ENCODE peak calls at places on chromosomes 16 and 17, in five cellular contexts. Y, N, Q, T and L are unnamed samples.

GRCh38 chr16:76194621-76195015 is 82.6 kb upstream of the CNTNAP4 start:
- DNase-seq in Y (peak; percentile 90), N (no peak), Q (no peak), T (no peak), L (peak; percentile 40)

GRCh38 chr17:62824290-62825135 is 16.4 kb upstream of the MARCHF10 start:
- DNase-seq in Y (peak; percentile 93), N (peak; percentile 95), Q (no peak), T (peak; percentile 61), L (peak; percentile 96)

GRCh38 chr17:48244121-48244711 is 136.7 kb downstream of the SNX11 start:
- DNase-seq in Y (peak; percentile 75), N (peak; percentile 29), Q (no peak), T (no peak), L (no peak)

GRCh38 chr17:17400566-17401184 is 76.1 kb upstream of the MED9 start:
- DNase-seq in Y (no peak), N (no peak), Q (no peak), T (no peak), L (no peak)

GRCh38 chr16:57672416-57672815 is 4.3 kb downstream of the ADGRG3 start:
- DNase-seq in Y (no peak), N (no peak), Q (no peak), T (no peak), L (peak; percentile 69)

GRCh38 chr16:83793179-83793578 is 14.6 kb upstream of the HSBP1 start:
- DNase-seq in Y (no peak), N (no peak), Q (no peak), T (no peak), L (no peak)

GRCh38 chr16:2471016-2471652 is at the start of gene NTN3:
- DNase-seq in Y (no peak), N (no peak), Q (peak; percentile 73), T (peak; percentile 79), L (no peak)

GRCh38 chr16:19488213-19488640 is 33.7 kb downstream of the GDE1 start:
- DNase-seq in Y (no peak), N (no peak), Q (peak; percentile 66), T (no peak), L (no peak)

GRCh38 chr16:81937305-81938038 is 73.8 kb downstream of the SDR42E1 start:
- DNase-seq in Y (no peak), N (no peak), Q (peak; percentile 43), T (no peak), L (peak; percentile 9)

GRCh38 chr16:22664561-22664997 is 149.4 kb upstream of the HS3ST2 start:
- DNase-seq in Y (no peak), N (no peak), Q (peak; percentile 40), T (no peak), L (no peak)

GRCh38 chr16:31202402-31203385 is at the start of gene PYCARD:
- DNase-seq in Y (peak; percentile 43), N (peak; percentile 19), Q (peak; percentile 79), T (no peak), L (peak; percentile 37)

GRCh38 chr16:69520800-69521602 is 44.8 kb upstream of the NFAT5 start:
- DNase-seq in Y (no peak), N (no peak), Q (no peak), T (no peak), L (no peak)

GRCh38 chr16:56352351-56353053 is 72.8 kb downstream of the AMFR start:
- DNase-seq in Y (no peak), N (no peak), Q (no peak), T (no peak), L (no peak)

GRCh38 chr16:82756283-82756599 is 129.5 kb downstream of the CDH13 start:
- DNase-seq in Y (no peak), N (peak; percentile 78), Q (no peak), T (no peak), L (no peak)

GRCh38 chr16:62644030-62644812 is 608.0 kb upstream of the CDH8 start:
- DNase-seq in Y (no peak), N (no peak), Q (no peak), T (no peak), L (no peak)

GRCh38 chr17:7219812-7220592 is at the start of the genes ACADVL and DLG4:
- DNase-seq in Y (peak; percentile 90), N (peak; percentile 86), Q (peak; percentile 90), T (peak; percentile 73), L (peak; percentile 93)

GRCh38 chr16:85459529-85460251 is 153.4 kb upstream of the GSE1 start:
- DNase-seq in Y (peak; percentile 70), N (no peak), Q (no peak), T (no peak), L (no peak)

GRCh38 chr17:18039535-18040286 is 503 bp downstream of the GID4 start:
- DNase-seq in Y (peak; percentile 30), N (no peak), Q (peak; percentile 56), T (peak; percentile 18), L (peak; percentile 15)

GRCh38 chr16:54411555-54411954 is 125.0 kb upstream of the IRX3 start:
- DNase-seq in Y (no peak), N (no peak), Q (no peak), T (no peak), L (no peak)

GRCh38 chr17:10216213-10216982 is 18.0 kb upstream of the GAS7 start:
- DNase-seq in Y (no peak), N (no peak), Q (peak; percentile 60), T (no peak), L (no peak)

GRCh38 chr17:67863624-67864247 is 38.4 kb downstream of the BPTF start:
- DNase-seq in Y (no peak), N (peak; percentile 13), Q (no peak), T (no peak), L (no peak)

GRCh38 chr16:53213542-53213941 is 158.8 kb downstream of the CHD9 start:
- DNase-seq in Y (no peak), N (no peak), Q (no peak), T (no peak), L (no peak)

GRCh38 chr16:53209489-53209888 is 154.7 kb downstream of the CHD9 start:
- DNase-seq in Y (no peak), N (no peak), Q (no peak), T (no peak), L (no peak)

GRCh38 chr16:53207810-53208752 is 153.3 kb downstream of the CHD9 start:
- DNase-seq in Y (peak; percentile 91), N (peak; percentile 83), Q (peak; percentile 53), T (peak; percentile 80), L (peak; percentile 48)

GRCh38 chr16:53212899-53213235 is 158.1 kb downstream of the CHD9 start:
- DNase-seq in Y (no peak), N (no peak), Q (no peak), T (no peak), L (no peak)

GRCh38 chr16:53211253-53211652 is 156.5 kb downstream of the CHD9 start:
- DNase-seq in Y (no peak), N (no peak), Q (no peak), T (no peak), L (no peak)
- H3K4me3 ChIP-seq in Y (no peak overlapping the region), N (no peak overlapping the region), Q (peak overlapping the region; percentile 79), T (peak overlapping the region; percentile 53), L (no peak overlapping the region)

GRCh38 chr16:3922241-3922640 is 41.7 kb upstream of the CREBBP start:
- DNase-seq in Y (no peak), N (no peak), Q (no peak), T (no peak), L (no peak)

GRCh38 chr16:3915438-3916250 is 35.1 kb upstream of the CREBBP start:
- DNase-seq in Y (no peak), N (no peak), Q (no peak), T (no peak), L (no peak)

GRCh38 chr16:3920206-3920605 is 39.7 kb upstream of the CREBBP start:
- DNase-seq in Y (no peak), N (no peak), Q (no peak), T (no peak), L (no peak)

GRCh38 chr16:3924763-3925162 is 44.2 kb upstream of the CREBBP start:
- DNase-seq in Y (no peak), N (no peak), Q (no peak), T (no peak), L (no peak)

GRCh38 chr16:3919413-3919812 is 38.9 kb upstream of the CREBBP start:
- DNase-seq in Y (no peak), N (no peak), Q (no peak), T (no peak), L (no peak)
- H3K14ac ChIP-seq in Y (no peak overlapping the region), N (no peak overlapping the region), Q (no peak overlapping the region), T (no peak overlapping the region), L (no peak overlapping the region)

GRCh38 chr16:79349803-79350202 is 250.7 kb downstream of the MAF start:
- DNase-seq in Y (no peak), N (no peak), Q (no peak), T (no peak), L (no peak)

GRCh38 chr16:79347176-79347715 is 253.3 kb downstream of the MAF start:
- DNase-seq in Y (no peak), N (no peak), Q (peak; percentile 48), T (no peak), L (no peak)

GRCh38 chr16:79348521-79349306 is 251.8 kb downstream of the MAF start:
- DNase-seq in Y (no peak), N (no peak), Q (no peak), T (no peak), L (no peak)

GRCh38 chr16:79355600-79356358 is 244.8 kb downstream of the MAF start:
- DNase-seq in Y (no peak), N (no peak), Q (no peak), T (no peak), L (no peak)

DNA sequence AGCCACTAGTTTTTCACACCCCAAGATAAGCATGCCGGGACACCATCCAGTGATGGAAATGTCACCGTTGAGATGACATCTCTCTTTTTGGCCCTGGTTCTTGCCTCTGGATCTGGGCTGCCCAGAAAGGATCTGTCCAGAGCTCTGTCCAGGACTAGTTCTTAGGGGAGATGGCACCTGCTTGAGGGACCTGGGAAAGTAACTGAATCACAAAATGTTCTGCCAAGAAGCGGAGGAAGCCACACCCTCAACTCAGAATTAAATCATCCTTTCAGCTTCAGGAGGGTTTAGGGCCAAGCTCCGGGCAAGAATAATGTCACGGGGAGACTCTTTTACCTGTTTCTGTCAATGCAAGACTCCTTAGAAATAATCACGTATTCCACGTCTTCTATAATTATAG is 248.6 kb downstream of the MAF start:
- DNase-seq in Y (no peak), N (no peak), Q (no peak), T (no peak), L (no peak)
- H2BK5ac ChIP-seq in Y (no peak overlapping the region), N (no peak overlapping the region), Q (no peak overlapping the region), T (no peak overlapping the region), L (no peak overlapping the region)

DNA sequence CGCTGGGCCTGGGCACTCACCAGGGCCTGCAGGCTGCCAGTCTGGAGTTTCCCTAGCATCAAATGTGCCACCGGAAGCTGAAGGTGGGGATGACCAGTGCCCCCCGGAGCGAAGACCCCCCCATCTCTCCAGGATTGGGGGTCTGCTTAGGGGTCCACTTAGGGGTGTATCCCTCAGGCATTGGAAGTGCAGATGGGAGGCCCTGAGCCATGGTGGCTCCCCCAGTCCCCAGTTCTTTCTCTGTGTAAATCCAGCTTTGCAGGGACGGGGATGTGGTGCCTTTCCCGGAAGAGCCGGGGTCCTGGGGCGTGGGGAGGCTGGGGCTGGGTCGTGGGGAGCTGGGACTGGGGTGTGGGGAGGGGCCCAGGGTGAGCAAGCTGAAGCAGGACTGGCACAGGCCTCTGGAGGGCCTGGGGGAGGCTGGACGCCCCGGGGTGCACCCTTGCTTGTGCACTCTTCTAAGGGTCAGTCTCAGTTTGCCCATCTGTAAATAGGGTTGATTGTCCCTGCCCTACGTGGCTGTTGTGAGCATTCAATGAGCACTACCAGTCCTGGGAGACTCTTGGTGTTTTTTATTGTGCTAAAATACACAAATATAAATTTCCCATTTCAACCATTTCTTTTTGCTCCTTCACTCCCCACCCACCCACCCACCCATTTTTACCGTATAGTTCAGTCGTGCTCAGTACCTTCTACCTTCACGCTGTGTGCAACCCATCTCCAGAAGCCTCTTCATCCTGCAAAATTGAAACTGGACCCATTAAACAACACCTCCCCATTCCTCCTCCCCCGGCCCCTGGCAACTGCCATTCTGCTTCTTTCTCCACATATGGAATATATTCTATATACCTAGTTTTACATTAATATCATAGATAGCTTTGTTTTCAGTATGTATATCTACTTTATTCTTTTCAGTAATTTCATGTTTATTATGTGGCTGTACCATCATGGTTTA is 7.7 kb upstream of the TBC1D3B start:
- DNase-seq in Y (no peak), N (no peak), Q (peak; percentile 83), T (no peak), L (no peak)
- H3K4me3 ChIP-seq in Y (peak overlapping the region; percentile 61), N (no peak overlapping the region), Q (peak overlapping the region; percentile 68), T (no peak overlapping the region), L (peak overlapping the region; percentile 73)